ENCODE peak calls at places on chromosomes 5 and 9, in four cellular contexts. One of them, this sample, is unnamed.
A peak's percentile ranks its signal among the peaks of the same experiment; 100 is the strongest.

GRCh38 chr5:179408646-179409045 is 63.4 kb upstream of the ADAMTS2 start:
- DNase-seq in heart left ventricle: no peak
- DNase-seq in esophagus squamous epithelium: no peak
- DNase-seq in ovary: no peak
- DNase-seq in this sample: peak; percentile 69

GRCh38 chr5:126707080-126707479 is 69.9 kb upstream of the LMNB1 start:
- DNase-seq in heart left ventricle: no peak
- DNase-seq in esophagus squamous epithelium: no peak
- DNase-seq in ovary: no peak
- DNase-seq in this sample: no peak

GRCh38 chr5:75048457-75048953 is 3.9 kb downstream of the GCNT4 start:
- DNase-seq in heart left ventricle: no peak
- DNase-seq in esophagus squamous epithelium: no peak
- DNase-seq in ovary: no peak
- DNase-seq in this sample: no peak

GRCh38 chr5:102971693-102972293 is 148.1 kb downstream of the GIN1 start:
- DNase-seq in heart left ventricle: no peak
- DNase-seq in esophagus squamous epithelium: no peak
- DNase-seq in ovary: no peak
- DNase-seq in this sample: no peak

GRCh38 chr5:111172504-111172903 is 51.7 kb upstream of the CAMK4 start:
- DNase-seq in heart left ventricle: no peak
- DNase-seq in esophagus squamous epithelium: no peak
- DNase-seq in ovary: no peak
- DNase-seq in this sample: no peak

GRCh38 chr5:17966636-17967402 is 332.6 kb downstream of the TAF11L14 start:
- DNase-seq in heart left ventricle: no peak
- DNase-seq in esophagus squamous epithelium: no peak
- DNase-seq in ovary: no peak
- DNase-seq in this sample: no peak

GRCh38 chr5:172334196-172334595 is 50.6 kb upstream of the UBTD2 start:
- DNase-seq in heart left ventricle: no peak
- DNase-seq in esophagus squamous epithelium: no peak
- DNase-seq in ovary: no peak
- DNase-seq in this sample: no peak

GRCh38 chr5:1967716-1968115 is 85.0 kb upstream of the IRX4 start:
- DNase-seq in heart left ventricle: no peak
- DNase-seq in esophagus squamous epithelium: no peak
- DNase-seq in ovary: no peak
- DNase-seq in this sample: peak; percentile 20

GRCh38 chr9:136840140-136840876 is 2.0 kb upstream of the AJM1 start:
- DNase-seq in heart left ventricle: no peak
- DNase-seq in esophagus squamous epithelium: no peak
- DNase-seq in ovary: no peak
- DNase-seq in this sample: no peak

GRCh38 chr5:71938886-71939285 is 168.4 kb upstream of the MAP1B start:
- DNase-seq in heart left ventricle: no peak
- DNase-seq in esophagus squamous epithelium: no peak
- DNase-seq in ovary: no peak
- DNase-seq in this sample: no peak

GRCh38 chr5:81852277-81853004 is 101.5 kb upstream of the SSBP2 start:
- DNase-seq in heart left ventricle: peak; percentile 33
- DNase-seq in esophagus squamous epithelium: no peak
- DNase-seq in ovary: peak; percentile 37
- DNase-seq in this sample: peak; percentile 19

GRCh38 chr9:18969095-18969494 is 63.9 kb downstream of the SAXO1 start:
- DNase-seq in heart left ventricle: no peak
- DNase-seq in esophagus squamous epithelium: no peak
- DNase-seq in ovary: no peak
- DNase-seq in this sample: no peak

GRCh38 chr9:92954078-92954861 is 6.9 kb downstream of the FGD3 start:
- DNase-seq in heart left ventricle: peak; percentile 71
- DNase-seq in esophagus squamous epithelium: peak; percentile 9
- DNase-seq in ovary: no peak
- DNase-seq in this sample: peak; percentile 59

GRCh38 chr9:3719286-3719685 is 193.5 kb upstream of the RFX3 start:
- DNase-seq in heart left ventricle: no peak
- DNase-seq in esophagus squamous epithelium: no peak
- DNase-seq in ovary: no peak
- DNase-seq in this sample: no peak

GRCh38 chr9:133334161-133334560 is 1.8 kb downstream of the SURF6 start:
- DNase-seq in heart left ventricle: no peak
- DNase-seq in esophagus squamous epithelium: no peak
- DNase-seq in ovary: no peak
- DNase-seq in this sample: no peak

GRCh38 chr9:125550216-125550614 is 156.8 kb downstream of the MAPKAP1 start:
- DNase-seq in heart left ventricle: no peak
- DNase-seq in esophagus squamous epithelium: no peak
- DNase-seq in ovary: no peak
- DNase-seq in this sample: no peak

GRCh38 chr9:118785456-118785855 is 583.8 kb downstream of the BRINP1 start:
- DNase-seq in heart left ventricle: no peak
- DNase-seq in esophagus squamous epithelium: no peak
- DNase-seq in ovary: no peak
- DNase-seq in this sample: no peak
- TF ChIP-seq POLR2A in heart left ventricle: no peak
- TF ChIP-seq POLR2A in esophagus squamous epithelium: no peak
- TF ChIP-seq POLR2A in ovary: no peak
- TF ChIP-seq POLR2A in this sample: no peak

GRCh38 chr9:107067715-107068416 is 204.9 kb downstream of the ZNF462 start:
- DNase-seq in heart left ventricle: no peak
- DNase-seq in esophagus squamous epithelium: no peak
- DNase-seq in ovary: no peak
- DNase-seq in this sample: no peak
- H3K4me3 ChIP-seq in heart left ventricle: no peak overlapping the region
- H3K4me3 ChIP-seq in esophagus squamous epithelium: no peak overlapping the region
- H3K4me3 ChIP-seq in ovary: no peak overlapping the region
- H3K4me3 ChIP-seq in this sample: no peak overlapping the region

GRCh38 chr9:34927061-34927460 is 31.0 kb upstream of the PHF24 start:
- DNase-seq in heart left ventricle: no peak
- DNase-seq in esophagus squamous epithelium: no peak
- DNase-seq in ovary: no peak
- DNase-seq in this sample: no peak

GRCh38 chr9:34928921-34929320 is 29.2 kb upstream of the PHF24 start:
- DNase-seq in heart left ventricle: no peak
- DNase-seq in esophagus squamous epithelium: no peak
- DNase-seq in ovary: no peak
- DNase-seq in this sample: no peak

DNA sequence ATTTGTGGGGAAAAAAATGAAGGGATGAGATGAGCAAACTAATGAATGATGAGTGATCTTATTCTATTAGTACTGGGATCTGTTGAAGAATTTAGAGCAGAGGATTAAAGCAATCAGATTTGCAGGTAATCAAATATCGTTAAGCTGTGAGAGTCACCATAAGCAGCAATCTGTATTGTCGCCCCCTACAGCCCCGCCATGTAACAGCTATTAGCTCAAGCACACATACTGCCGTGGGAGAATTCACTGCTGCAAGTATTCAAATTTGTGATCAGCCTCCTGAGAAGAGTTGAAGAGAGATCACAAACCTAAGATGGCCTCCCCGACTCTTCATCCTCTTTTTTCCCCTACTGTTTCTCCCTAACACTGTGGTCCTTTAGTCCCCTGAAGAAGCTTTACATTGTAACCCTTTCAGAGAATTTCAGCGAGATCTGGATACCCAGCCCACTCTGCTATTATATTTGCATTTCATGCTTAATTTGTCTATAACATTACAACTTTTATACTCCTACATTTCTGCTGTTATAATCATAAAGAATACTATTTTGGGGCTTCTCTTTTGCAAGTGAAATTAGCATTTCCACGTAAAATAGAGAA is 28.5 kb upstream of the PHF24 start:
- DNase-seq in heart left ventricle: no peak
- DNase-seq in esophagus squamous epithelium: no peak
- DNase-seq in ovary: no peak
- DNase-seq in this sample: no peak
- TF ChIP-seq CTCF in heart left ventricle: peak; percentile 36
- TF ChIP-seq CTCF in esophagus squamous epithelium: no peak
- TF ChIP-seq CTCF in ovary: no peak
- TF ChIP-seq CTCF in this sample: no peak

GRCh38 chr9:130696139-130696650 is 2.6 kb downstream of the EXOSC2 start:
- DNase-seq in heart left ventricle: no peak
- DNase-seq in esophagus squamous epithelium: no peak
- DNase-seq in ovary: no peak
- DNase-seq in this sample: no peak

GRCh38 chr9:130692365-130692764 is 1.2 kb upstream of the EXOSC2 start:
- DNase-seq in heart left ventricle: peak; percentile 49
- DNase-seq in esophagus squamous epithelium: no peak
- DNase-seq in ovary: peak; percentile 37
- DNase-seq in this sample: no peak

GRCh38 chr9:130693101-130693425 is 517 bp upstream of the EXOSC2 start:
- DNase-seq in heart left ventricle: no peak
- DNase-seq in esophagus squamous epithelium: no peak
- DNase-seq in ovary: no peak
- DNase-seq in this sample: no peak

GRCh38 chr9:130694205-130694604 is 625 bp downstream of the EXOSC2 start:
- DNase-seq in heart left ventricle: no peak
- DNase-seq in esophagus squamous epithelium: no peak
- DNase-seq in ovary: no peak
- DNase-seq in this sample: no peak

GRCh38 chr9:130693426-130694191 is at the start of gene EXOSC2:
- DNase-seq in heart left ventricle: peak; percentile 99
- DNase-seq in esophagus squamous epithelium: peak; percentile 97
- DNase-seq in ovary: peak; percentile 98
- DNase-seq in this sample: peak; percentile 100
- TF ChIP-seq POLR2A in heart left ventricle: peak; percentile 68
- TF ChIP-seq POLR2A in esophagus squamous epithelium: peak; percentile 63
- TF ChIP-seq POLR2A in ovary: peak; percentile 79
- TF ChIP-seq POLR2A in this sample: no peak

DNA sequence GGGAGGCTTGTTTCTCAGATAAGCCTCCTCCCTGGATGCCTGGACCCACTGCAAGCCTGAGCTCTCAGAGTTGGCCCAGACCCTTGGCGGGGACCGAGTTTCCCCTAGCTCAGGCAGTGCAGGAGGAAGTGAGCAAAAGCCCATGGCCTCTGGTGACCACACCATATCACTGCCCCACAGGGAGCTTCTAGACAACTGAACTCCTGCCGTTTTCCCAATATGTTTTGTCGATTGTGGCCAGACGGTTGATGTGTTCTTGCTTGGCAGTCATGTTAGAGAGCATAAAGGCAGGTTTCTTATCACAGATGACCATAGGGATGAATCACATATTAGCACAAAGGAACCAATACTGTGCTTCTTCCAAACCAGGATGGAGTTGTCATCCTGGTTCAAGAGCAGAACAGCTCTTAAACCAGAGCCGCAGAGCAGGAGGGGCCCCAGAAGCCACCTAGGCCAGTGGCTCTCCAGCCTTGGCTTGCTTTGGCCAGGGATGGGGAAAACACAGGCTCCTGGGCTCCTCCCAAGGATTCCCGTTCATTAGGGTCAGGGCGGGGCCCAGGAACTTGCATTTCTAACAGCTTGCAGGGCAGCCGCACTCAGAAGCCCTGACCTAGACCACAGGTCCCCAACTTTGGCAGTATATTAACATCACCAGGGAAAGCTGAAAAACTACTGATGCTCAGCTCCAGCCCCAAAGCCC is 113.1 kb upstream of the TBC1D2 start:
- DNase-seq in heart left ventricle: no peak
- DNase-seq in esophagus squamous epithelium: no peak
- DNase-seq in ovary: no peak
- DNase-seq in this sample: no peak
- H3K4me3 ChIP-seq in heart left ventricle: no peak overlapping the region
- H3K4me3 ChIP-seq in esophagus squamous epithelium: no peak overlapping the region
- H3K4me3 ChIP-seq in ovary: no peak overlapping the region
- H3K4me3 ChIP-seq in this sample: no peak overlapping the region

This sample was measured in lower leg skin.